ENCODE peak calls at places on chromosome 1, in eight cellular contexts. One of them, this sample, is unnamed.

GRCh38 chr1:192445849-192446489 is 129.2 kb downstream of the RGS21 start:
- DNase-seq in DND-41: peak
- DNase-seq in CD8-positive, alpha-beta memory T cell: peak
- DNase-seq in adrenal gland: peak
- DNase-seq in AG04450: peak
- DNase-seq in Peyer's patch: no peak
- DNase-seq in psoas muscle: no peak
- DNase-seq in BE2C: peak
- DNase-seq in this sample: peak

GRCh38 chr1:223125249-223125648 is 17.8 kb downstream of the TLR5 start:
- DNase-seq in psoas muscle: no peak
- DNase-seq in DND-41: no peak
- DNase-seq in adrenal gland: no peak
- DNase-seq in Peyer's patch: no peak
- DNase-seq in AG04450: no peak
- DNase-seq in BE2C: no peak
- DNase-seq in CD8-positive, alpha-beta memory T cell: no peak
- DNase-seq in this sample: no peak

GRCh38 chr1:58620259-58620658 is 43.2 kb upstream of the TACSTD2 start:
- DNase-seq in psoas muscle: no peak
- DNase-seq in DND-41: no peak
- DNase-seq in adrenal gland: no peak
- DNase-seq in BE2C: no peak
- DNase-seq in AG04450: no peak
- DNase-seq in CD8-positive, alpha-beta memory T cell: no peak
- DNase-seq in Peyer's patch: no peak
- DNase-seq in this sample: no peak

GRCh38 chr1:56375184-56375837 is 204.1 kb downstream of the PLPP3 start:
- DNase-seq in psoas muscle: no peak
- DNase-seq in adrenal gland: no peak
- DNase-seq in Peyer's patch: no peak
- DNase-seq in BE2C: no peak
- DNase-seq in AG04450: no peak
- DNase-seq in CD8-positive, alpha-beta memory T cell: no peak
- DNase-seq in DND-41: no peak
- DNase-seq in this sample: no peak

GRCh38 chr1:180614746-180615145 is 17.1 kb upstream of the XPR1 start:
- DNase-seq in DND-41: no peak
- DNase-seq in adrenal gland: no peak
- DNase-seq in Peyer's patch: no peak
- DNase-seq in CD8-positive, alpha-beta memory T cell: no peak
- DNase-seq in psoas muscle: no peak
- DNase-seq in AG04450: no peak
- DNase-seq in BE2C: no peak
- DNase-seq in this sample: no peak

GRCh38 chr1:241518447-241519307 is 878 bp downstream of the FH start:
- DNase-seq in AG04450: no peak
- DNase-seq in psoas muscle: no peak
- DNase-seq in Peyer's patch: no peak
- DNase-seq in BE2C: no peak
- DNase-seq in CD8-positive, alpha-beta memory T cell: no peak
- DNase-seq in DND-41: no peak
- DNase-seq in adrenal gland: no peak
- DNase-seq in this sample: no peak

GRCh38 chr1:180793451-180793850 is 119.2 kb upstream of the KIAA1614 start:
- DNase-seq in psoas muscle: no peak
- DNase-seq in adrenal gland: no peak
- DNase-seq in CD8-positive, alpha-beta memory T cell: no peak
- DNase-seq in DND-41: no peak
- DNase-seq in AG04450: no peak
- DNase-seq in Peyer's patch: no peak
- DNase-seq in BE2C: no peak
- DNase-seq in this sample: no peak

GRCh38 chr1:110962892-110963665 is 643 bp downstream of the LRIF1 start:
- DNase-seq in AG04450: peak
- DNase-seq in Peyer's patch: peak
- DNase-seq in CD8-positive, alpha-beta memory T cell: peak
- DNase-seq in BE2C: peak
- DNase-seq in adrenal gland: peak
- DNase-seq in DND-41: peak
- DNase-seq in psoas muscle: peak
- DNase-seq in this sample: peak

GRCh38 chr1:241998412-241998921 is 431 bp downstream of the MAP1LC3C start:
- DNase-seq in adrenal gland: peak
- DNase-seq in AG04450: peak
- DNase-seq in psoas muscle: peak
- DNase-seq in Peyer's patch: peak
- DNase-seq in CD8-positive, alpha-beta memory T cell: peak
- DNase-seq in BE2C: peak
- DNase-seq in DND-41: peak
- DNase-seq in this sample: peak

GRCh38 chr1:208201241-208201640 is 42.9 kb downstream of the PLXNA2 start:
- DNase-seq in DND-41: no peak
- DNase-seq in AG04450: peak
- DNase-seq in adrenal gland: no peak
- DNase-seq in BE2C: peak
- DNase-seq in CD8-positive, alpha-beta memory T cell: no peak
- DNase-seq in Peyer's patch: peak
- DNase-seq in psoas muscle: peak
- DNase-seq in this sample: no peak

GRCh38 chr1:199279107-199279506 is 640.3 kb downstream of the PTPRC start:
- DNase-seq in DND-41: no peak
- DNase-seq in adrenal gland: no peak
- DNase-seq in BE2C: no peak
- DNase-seq in CD8-positive, alpha-beta memory T cell: no peak
- DNase-seq in psoas muscle: no peak
- DNase-seq in AG04450: no peak
- DNase-seq in Peyer's patch: no peak
- DNase-seq in this sample: no peak

GRCh38 chr1:81808760-81809159 is 8.0 kb downstream of the ADGRL2 start:
- DNase-seq in Peyer's patch: no peak
- DNase-seq in AG04450: no peak
- DNase-seq in BE2C: peak
- DNase-seq in adrenal gland: no peak
- DNase-seq in CD8-positive, alpha-beta memory T cell: no peak
- DNase-seq in psoas muscle: no peak
- DNase-seq in DND-41: no peak
- DNase-seq in this sample: no peak

GRCh38 chr1:99599678-99600175 is 46.2 kb upstream of the PALMD start:
- DNase-seq in DND-41: no peak
- DNase-seq in psoas muscle: peak
- DNase-seq in adrenal gland: peak
- DNase-seq in AG04450: peak
- DNase-seq in Peyer's patch: no peak
- DNase-seq in CD8-positive, alpha-beta memory T cell: no peak
- DNase-seq in BE2C: peak
- DNase-seq in this sample: peak

GRCh38 chr1:86503477-86504129 is 34.9 kb downstream of the CLCA1 start:
- DNase-seq in AG04450: peak
- DNase-seq in BE2C: no peak
- DNase-seq in adrenal gland: peak
- DNase-seq in CD8-positive, alpha-beta memory T cell: no peak
- DNase-seq in Peyer's patch: peak
- DNase-seq in psoas muscle: peak
- DNase-seq in DND-41: no peak
- DNase-seq in this sample: peak

GRCh38 chr1:245790441-245790840 is 635.7 kb downstream of the KIF26B start:
- DNase-seq in Peyer's patch: no peak
- DNase-seq in adrenal gland: no peak
- DNase-seq in AG04450: no peak
- DNase-seq in CD8-positive, alpha-beta memory T cell: no peak
- DNase-seq in psoas muscle: no peak
- DNase-seq in DND-41: no peak
- DNase-seq in BE2C: no peak
- DNase-seq in this sample: no peak

GRCh38 chr1:245788886-245789285 is 634.1 kb downstream of the KIF26B start:
- DNase-seq in adrenal gland: no peak
- DNase-seq in Peyer's patch: no peak
- DNase-seq in AG04450: no peak
- DNase-seq in psoas muscle: no peak
- DNase-seq in BE2C: no peak
- DNase-seq in DND-41: no peak
- DNase-seq in CD8-positive, alpha-beta memory T cell: no peak
- DNase-seq in this sample: no peak

GRCh38 chr1:245791410-245792312 is 636.9 kb downstream of the KIF26B start:
- DNase-seq in BE2C: peak
- DNase-seq in Peyer's patch: no peak
- DNase-seq in CD8-positive, alpha-beta memory T cell: no peak
- DNase-seq in DND-41: no peak
- DNase-seq in AG04450: no peak
- DNase-seq in adrenal gland: no peak
- DNase-seq in psoas muscle: no peak
- DNase-seq in this sample: no peak

GRCh38 chr1:245785433-245785832 is 630.6 kb downstream of the KIF26B start:
- DNase-seq in psoas muscle: no peak
- DNase-seq in adrenal gland: no peak
- DNase-seq in CD8-positive, alpha-beta memory T cell: no peak
- DNase-seq in DND-41: no peak
- DNase-seq in AG04450: no peak
- DNase-seq in Peyer's patch: no peak
- DNase-seq in BE2C: no peak
- DNase-seq in this sample: no peak

GRCh38 chr1:245788269-245788668 is 633.5 kb downstream of the KIF26B start:
- DNase-seq in adrenal gland: no peak
- DNase-seq in Peyer's patch: no peak
- DNase-seq in AG04450: peak
- DNase-seq in psoas muscle: no peak
- DNase-seq in CD8-positive, alpha-beta memory T cell: no peak
- DNase-seq in BE2C: no peak
- DNase-seq in DND-41: no peak
- DNase-seq in this sample: no peak
- H3K4me3 ChIP-seq in adrenal gland: no peak
- H3K4me3 ChIP-seq in Peyer's patch: no peak
- H3K4me3 ChIP-seq in AG04450: no peak
- H3K4me3 ChIP-seq in psoas muscle: no peak
- H3K4me3 ChIP-seq in CD8-positive, alpha-beta memory T cell: no peak
- H3K4me3 ChIP-seq in BE2C: no peak
- H3K4me3 ChIP-seq in DND-41: no peak
- H3K4me3 ChIP-seq in this sample: no peak

GRCh38 chr1:231867607-231868006 is 241.0 kb downstream of the DISC1 start:
- DNase-seq in adrenal gland: no peak
- DNase-seq in CD8-positive, alpha-beta memory T cell: no peak
- DNase-seq in Peyer's patch: no peak
- DNase-seq in DND-41: no peak
- DNase-seq in psoas muscle: no peak
- DNase-seq in AG04450: no peak
- DNase-seq in BE2C: no peak
- DNase-seq in this sample: no peak
- H3K4me3 ChIP-seq in adrenal gland: no peak
- H3K4me3 ChIP-seq in CD8-positive, alpha-beta memory T cell: no peak
- H3K4me3 ChIP-seq in Peyer's patch: no peak
- H3K4me3 ChIP-seq in DND-41: no peak
- H3K4me3 ChIP-seq in psoas muscle: no peak
- H3K4me3 ChIP-seq in AG04450: no peak
- H3K4me3 ChIP-seq in BE2C: no peak
- H3K4me3 ChIP-seq in this sample: no peak

GRCh38 chr1:73176902-73177301 is 894.6 kb upstream of the NEGR1 start:
- DNase-seq in AG04450: no peak
- DNase-seq in adrenal gland: no peak
- DNase-seq in Peyer's patch: no peak
- DNase-seq in DND-41: no peak
- DNase-seq in CD8-positive, alpha-beta memory T cell: no peak
- DNase-seq in BE2C: no peak
- DNase-seq in psoas muscle: no peak
- DNase-seq in this sample: no peak
- H3K4me3 ChIP-seq in AG04450: no peak
- H3K4me3 ChIP-seq in adrenal gland: no peak
- H3K4me3 ChIP-seq in Peyer's patch: no peak
- H3K4me3 ChIP-seq in DND-41: no peak
- H3K4me3 ChIP-seq in CD8-positive, alpha-beta memory T cell: no peak
- H3K4me3 ChIP-seq in BE2C: no peak
- H3K4me3 ChIP-seq in psoas muscle: no peak
- H3K4me3 ChIP-seq in this sample: no peak

GRCh38 chr1:156493154-156493631 is 7.4 kb downstream of the MEF2D start:
- DNase-seq in Peyer's patch: no peak
- DNase-seq in BE2C: no peak
- DNase-seq in DND-41: no peak
- DNase-seq in psoas muscle: no peak
- DNase-seq in CD8-positive, alpha-beta memory T cell: no peak
- DNase-seq in AG04450: no peak
- DNase-seq in adrenal gland: peak
- DNase-seq in this sample: no peak

GRCh38 chr1:156494309-156494895 is 6.2 kb downstream of the MEF2D start:
- DNase-seq in DND-41: no peak
- DNase-seq in psoas muscle: peak
- DNase-seq in AG04450: no peak
- DNase-seq in Peyer's patch: no peak
- DNase-seq in BE2C: no peak
- DNase-seq in CD8-positive, alpha-beta memory T cell: no peak
- DNase-seq in adrenal gland: no peak
- DNase-seq in this sample: peak

GRCh38 chr1:156492013-156492590 is 8.5 kb downstream of the MEF2D start:
- DNase-seq in BE2C: no peak
- DNase-seq in Peyer's patch: no peak
- DNase-seq in psoas muscle: no peak
- DNase-seq in adrenal gland: no peak
- DNase-seq in DND-41: no peak
- DNase-seq in CD8-positive, alpha-beta memory T cell: no peak
- DNase-seq in AG04450: no peak
- DNase-seq in this sample: no peak

GRCh38 chr1:156492591-156493080 is 7.9 kb downstream of the MEF2D start:
- DNase-seq in psoas muscle: no peak
- DNase-seq in CD8-positive, alpha-beta memory T cell: no peak
- DNase-seq in Peyer's patch: no peak
- DNase-seq in DND-41: no peak
- DNase-seq in AG04450: no peak
- DNase-seq in adrenal gland: peak
- DNase-seq in BE2C: no peak
- DNase-seq in this sample: no peak

GRCh38 chr1:156493749-156494148 is 6.8 kb downstream of the MEF2D start:
- DNase-seq in psoas muscle: no peak
- DNase-seq in CD8-positive, alpha-beta memory T cell: no peak
- DNase-seq in AG04450: no peak
- DNase-seq in BE2C: no peak
- DNase-seq in Peyer's patch: no peak
- DNase-seq in adrenal gland: no peak
- DNase-seq in DND-41: no peak
- DNase-seq in this sample: no peak
- H3K4me3 ChIP-seq in psoas muscle: peak
- H3K4me3 ChIP-seq in CD8-positive, alpha-beta memory T cell: no peak
- H3K4me3 ChIP-seq in AG04450: no peak
- H3K4me3 ChIP-seq in BE2C: no peak
- H3K4me3 ChIP-seq in Peyer's patch: no peak
- H3K4me3 ChIP-seq in adrenal gland: no peak
- H3K4me3 ChIP-seq in DND-41: no peak
- H3K4me3 ChIP-seq in this sample: no peak

GRCh38 chr1:150696151-150696550 is 803 bp downstream of the GOLPH3L start:
- DNase-seq in CD8-positive, alpha-beta memory T cell: no peak
- DNase-seq in adrenal gland: no peak
- DNase-seq in Peyer's patch: no peak
- DNase-seq in AG04450: no peak
- DNase-seq in psoas muscle: no peak
- DNase-seq in BE2C: no peak
- DNase-seq in DND-41: no peak
- DNase-seq in this sample: no peak
- H3K4me3 ChIP-seq in CD8-positive, alpha-beta memory T cell: no peak
- H3K4me3 ChIP-seq in adrenal gland: peak
- H3K4me3 ChIP-seq in Peyer's patch: peak
- H3K4me3 ChIP-seq in AG04450: peak
- H3K4me3 ChIP-seq in psoas muscle: peak
- H3K4me3 ChIP-seq in BE2C: peak
- H3K4me3 ChIP-seq in DND-41: peak
- H3K4me3 ChIP-seq in this sample: peak

GRCh38 chr1:32818804-32819541 is 1.5 kb downstream of the S100PBP start:
- DNase-seq in CD8-positive, alpha-beta memory T cell: no peak
- DNase-seq in DND-41: peak
- DNase-seq in adrenal gland: no peak
- DNase-seq in psoas muscle: no peak
- DNase-seq in BE2C: no peak
- DNase-seq in AG04450: no peak
- DNase-seq in Peyer's patch: no peak
- DNase-seq in this sample: no peak
- H3K4me3 ChIP-seq in CD8-positive, alpha-beta memory T cell: peak
- H3K4me3 ChIP-seq in DND-41: peak
- H3K4me3 ChIP-seq in adrenal gland: peak
- H3K4me3 ChIP-seq in psoas muscle: peak
- H3K4me3 ChIP-seq in BE2C: peak
- H3K4me3 ChIP-seq in AG04450: peak
- H3K4me3 ChIP-seq in Peyer's patch: peak
- H3K4me3 ChIP-seq in this sample: peak